ENCODE peak calls at places on chromosomes 3 and 15, in four cellular contexts. A, Q, M and L are unnamed samples.

GRCh38 chr3:33385423-33385822 is 54.8 kb downstream of the UBP1 start:
- DNase-seq in A (no peak), Q (no peak), M (no peak), L (no peak)

GRCh38 chr3:46858996-46859710 is 4.1 kb downstream of the MYL3 start:
- DNase-seq in A (no peak), M (no peak), Q (no peak), L (no peak)

GRCh38 chr3:66397745-66398144 is 103.1 kb downstream of the LRIG1 start:
- DNase-seq in M (no peak), A (no peak), Q (no peak), L (peak; percentile 52)

GRCh38 chr3:12906141-12906915 is 65.0 kb upstream of the RPL32 start:
- DNase-seq in A (no peak), M (no peak), Q (no peak), L (no peak)

GRCh38 chr3:11638669-11639402 is 4.9 kb downstream of the VGLL4 start:
- DNase-seq in A (no peak), M (no peak), Q (peak; percentile 50), L (no peak)

GRCh38 chr15:38176155-38176554 is 76.5 kb upstream of the SPRED1 start:
- DNase-seq in A (no peak), M (no peak), Q (no peak), L (no peak)

GRCh38 chr15:87610366-87610765 is 646.2 kb downstream of the NTRK3 start:
- DNase-seq in M (no peak), A (no peak), Q (no peak), L (no peak)

GRCh38 chr3:64502284-64502683 is 185.5 kb downstream of the ADAMTS9 start:
- DNase-seq in Q (no peak), A (no peak), M (no peak), L (no peak)

GRCh38 chr3:162769559-162769958 is 1273.0 kb downstream of the OTOL1 start:
- DNase-seq in Q (no peak), M (no peak), A (no peak), L (no peak)

GRCh38 chr3:46524008-46524407 is 26.2 kb downstream of the RTP3 start:
- DNase-seq in Q (no peak), A (no peak), M (no peak), L (no peak)

GRCh38 chr3:32384938-32385337 is 6.7 kb upstream of the CMTM7 start:
- DNase-seq in M (no peak), Q (peak; percentile 68), A (no peak), L (no peak)

GRCh38 chr3:161273589-161274218 is 52.6 kb downstream of the NMD3 start:
- DNase-seq in Q (peak; percentile 61), A (no peak), M (no peak), L (no peak)

GRCh38 chr3:35484939-35485605 is 154.3 kb upstream of the ARPP21 start:
- DNase-seq in M (no peak), A (no peak), Q (no peak), L (no peak)

GRCh38 chr3:194313642-194314430 is 37.3 kb downstream of the CPN2 start:
- DNase-seq in Q (peak; percentile 52), A (no peak), M (no peak), L (peak; percentile 39)

GRCh38 chr15:59656935-59657634 is at the start of gene GTF2A2:
- DNase-seq in M (peak; percentile 78), A (peak; percentile 76), Q (peak; percentile 97), L (peak; percentile 97)

GRCh38 chr3:138019288-138020069 is 9.5 kb downstream of the CLDN18 start:
- DNase-seq in A (no peak), Q (no peak), M (no peak), L (no peak)

GRCh38 chr3:114674041-114674440 is 380.2 kb downstream of the TIGIT start:
- DNase-seq in M (no peak), Q (no peak), A (no peak), L (no peak)

GRCh38 chr3:151175952-151176351 is 27.1 kb downstream of the GPR171 start:
- DNase-seq in M (no peak), Q (no peak), A (no peak), L (no peak)

GRCh38 chr15:31437686-31438085 is 111.1 kb downstream of the KLF13 start:
- DNase-seq in A (no peak), M (no peak), Q (no peak), L (no peak)

GRCh38 chr3:78050276-78051080 is 1010.6 kb downstream of the ROBO2 start:
- DNase-seq in A (no peak), M (no peak), Q (no peak), L (no peak)

GRCh38 chr3:156552973-156553372 is 1.9 kb downstream of the SSR3 start:
- DNase-seq in A (no peak), M (no peak), Q (no peak), L (no peak)

GRCh38 chr3:156551746-156552145 is 3.2 kb downstream of the SSR3 start:
- DNase-seq in Q (no peak), M (no peak), A (peak; percentile 76), L (no peak)

GRCh38 chr3:156548041-156548687 is 6.8 kb downstream of the SSR3 start:
- DNase-seq in A (no peak), M (no peak), Q (no peak), L (no peak)

GRCh38 chr3:156553705-156554356 is 1.1 kb downstream of the SSR3 start:
- DNase-seq in A (no peak), M (no peak), Q (no peak), L (no peak)

DNA sequence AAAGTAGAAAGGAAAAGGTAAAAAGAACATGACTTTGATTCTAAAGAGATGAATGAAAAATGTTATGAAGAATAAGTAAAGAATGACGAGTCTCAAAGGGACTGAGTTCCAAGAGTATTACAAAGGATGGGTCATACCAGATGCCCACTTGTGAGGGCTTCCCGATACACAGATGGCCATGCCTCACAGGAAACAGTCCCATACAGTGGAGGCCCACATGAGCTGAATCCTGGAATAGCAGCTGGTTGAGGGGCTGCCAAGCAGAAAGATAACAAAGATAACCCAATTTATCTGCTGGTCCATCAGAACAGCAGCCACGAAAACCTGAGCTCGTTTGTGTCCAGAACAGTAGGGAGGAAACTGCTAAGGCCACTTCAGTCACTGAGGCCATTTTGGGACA is 3.7 kb downstream of the SSR3 start:
- DNase-seq in Q (no peak), A (no peak), M (no peak), L (no peak)
- H3K4me1 ChIP-seq in Q (peaks cover 8% of the 10 kb centered on the region), A (peaks cover 57% of the 10 kb centered on the region), M (peaks cover 53% of the 10 kb centered on the region), L (peaks cover 35% of the 10 kb centered on the region)

GRCh38 chr3:143831998-143832397 is 16.3 kb downstream of the SLC9A9 start:
- DNase-seq in A (no peak), Q (no peak), M (no peak), L (no peak)
- H3K27ac ChIP-seq in A (peak overlapping the region; percentile 41), Q (no peak overlapping the region), M (peak overlapping the region; percentile 54), L (peak overlapping the region; percentile 21)

DNA sequence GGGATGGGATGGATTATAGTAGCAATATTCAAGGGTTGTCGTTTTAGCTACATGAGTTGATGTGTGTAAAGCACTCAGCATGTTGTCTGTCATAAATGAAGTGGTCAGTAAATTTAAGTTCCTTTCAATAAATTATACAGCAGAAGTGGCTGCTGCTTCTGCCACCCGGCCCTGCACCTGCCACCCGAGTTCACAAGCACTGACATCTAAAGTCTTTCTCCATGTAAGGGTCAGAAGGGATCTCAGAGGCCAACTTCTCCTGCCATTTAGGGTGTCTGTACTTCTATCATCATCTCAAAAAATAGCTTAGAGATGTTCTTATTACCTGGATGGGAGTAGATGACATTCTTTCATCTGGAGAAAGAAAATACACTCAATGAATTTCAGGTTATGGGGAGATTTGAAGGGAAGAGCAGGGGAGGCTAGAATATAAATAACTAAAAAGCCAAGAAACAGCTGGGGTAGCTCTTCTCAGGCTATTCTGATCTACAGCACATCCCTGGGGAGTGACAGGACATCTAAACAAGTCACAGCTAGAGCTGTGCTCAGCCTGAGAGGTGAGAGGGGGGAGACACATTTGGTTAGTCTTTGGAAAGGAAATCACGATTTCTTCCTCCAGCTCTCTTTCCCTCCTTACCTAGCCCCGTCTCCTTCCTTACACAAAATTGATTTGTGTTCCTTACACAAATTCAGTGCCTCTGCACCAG is 8.0 kb downstream of the GCSAM start:
- DNase-seq in A (no peak), Q (no peak), M (no peak), L (no peak)
- H3K4me1 ChIP-seq in A (peaks cover 13% of the 10 kb centered on the region), Q (peaks cover 58% of the 10 kb centered on the region), M (peaks cover 16% of the 10 kb centered on the region), L (no peaks in the 10 kb centered on the region)

GRCh38 chr3:52472239-52472783 is 16.9 kb downstream of the NISCH start:
- DNase-seq in M (no peak), Q (no peak), A (no peak), L (no peak)

GRCh38 chr3:52471371-52472238 is 16.2 kb downstream of the NISCH start:
- DNase-seq in M (no peak), A (no peak), Q (peak; percentile 68), L (peak; percentile 63)

GRCh38 chr3:52468336-52468735 is 12.9 kb downstream of the NISCH start:
- DNase-seq in A (no peak), M (no peak), Q (no peak), L (no peak)

GRCh38 chr3:52470920-52471319 is 15.5 kb downstream of the NISCH start:
- DNase-seq in M (no peak), A (no peak), Q (no peak), L (no peak)

GRCh38 chr3:52469001-52469400 is 13.6 kb downstream of the NISCH start:
- DNase-seq in M (no peak), A (no peak), Q (no peak), L (no peak)
- H3K27ac ChIP-seq in M (no peak overlapping the region), A (no peak overlapping the region), Q (no peak overlapping the region), L (peak overlapping the region; percentile 27)

GRCh38 chr3:39806820-39807219 is 2.6 kb upstream of the MYRIP start:
- DNase-seq in Q (no peak), A (no peak), M (no peak), L (no peak)

GRCh38 chr3:39808467-39809180 is 785 bp upstream of the MYRIP start:
- DNase-seq in M (peak; percentile 0), A (no peak), Q (peak; percentile 88), L (no peak)

GRCh38 chr3:39803956-39804355 is 5.5 kb upstream of the MYRIP start:
- DNase-seq in Q (no peak), M (no peak), A (no peak), L (no peak)

GRCh38 chr3:39804951-39805350 is 4.5 kb upstream of the MYRIP start:
- DNase-seq in M (no peak), Q (no peak), A (no peak), L (no peak)

DNA sequence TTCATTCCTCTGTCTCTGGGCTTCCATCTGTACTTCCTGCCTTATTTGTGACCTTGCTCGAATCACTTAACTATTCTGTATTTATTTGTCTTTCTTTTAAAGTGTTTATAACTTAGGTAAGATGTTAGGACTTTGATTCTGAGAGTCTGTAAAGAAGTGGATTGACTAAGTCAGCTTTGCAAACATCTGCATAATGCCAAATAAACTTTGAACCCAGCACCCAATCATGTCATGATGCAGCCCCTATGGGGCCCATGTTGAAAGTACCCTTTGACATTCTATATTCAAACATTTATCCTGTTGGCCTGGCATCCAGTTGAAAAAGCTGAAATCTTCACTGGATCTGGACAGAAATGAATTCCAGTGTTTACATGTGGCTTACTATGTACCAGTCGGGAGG is 3.8 kb upstream of the MYRIP start:
- DNase-seq in A (no peak), Q (no peak), M (no peak), L (no peak)
- H3K4me1 ChIP-seq in A (no peaks in the 10 kb centered on the region), Q (peaks cover 14% of the 10 kb centered on the region), M (peaks cover 28% of the 10 kb centered on the region), L (peaks cover 20% of the 10 kb centered on the region)

GRCh38 chr15:44808557-44808956 is 72.2 kb downstream of the TRIM69 start:
- DNase-seq in A (no peak), Q (no peak), M (no peak), L (no peak)

GRCh38 chr15:44802336-44802735 is 66.0 kb downstream of the TRIM69 start:
- DNase-seq in Q (no peak), A (no peak), M (no peak), L (no peak)

GRCh38 chr15:44801368-44801767 is 65.0 kb downstream of the TRIM69 start:
- DNase-seq in A (no peak), Q (no peak), M (no peak), L (no peak)

GRCh38 chr15:44801797-44802196 is 65.5 kb downstream of the TRIM69 start:
- DNase-seq in M (no peak), Q (no peak), A (no peak), L (no peak)

GRCh38 chr15:44804303-44805046 is 68.1 kb downstream of the TRIM69 start:
- DNase-seq in A (no peak), Q (no peak), M (no peak), L (no peak)
- H3K27ac ChIP-seq in A (no peak overlapping the region), Q (no peak overlapping the region), M (no peak overlapping the region), L (no peak overlapping the region)